ENCODE peak calls at places on chromosomes 7 and 10, in six cellular contexts. K is iPS-NIHi11, G is C1 segment of cervical spinal cord, L is AG08395, Q is aorta, J is T-cell. E is an unnamed sample.
A peak's percentile ranks its signal among the peaks of the same experiment; 100 is the strongest.

GRCh38 chr7:74083928-74084721 is 521 bp downstream of the LIMK1 start:
- DNase-seq in K (peak; percentile 79), G (peak; percentile 31), L (peak; percentile 73), Q (peak; percentile 83), J (no peak), E (peak; percentile 34)

GRCh38 chr10:110609592-110609991 is 34.5 kb upstream of the RBM20 start:
- DNase-seq in K (no peak), G (no peak), L (no peak), Q (no peak), J (no peak), E (no peak)

GRCh38 chr10:32150532-32151101 is 94.4 kb upstream of the KIF5B start:
- DNase-seq in K (no peak), G (no peak), L (no peak), Q (no peak), J (no peak), E (no peak)

GRCh38 chr7:66153691-66154090 is 39.0 kb downstream of the CRCP start:
- DNase-seq in K (no peak), G (no peak), L (no peak), Q (peak; percentile 24), J (no peak), E (no peak)

GRCh38 chr10:102776779-102777417 is 33.1 kb downstream of the WBP1L start:
- DNase-seq in K (peak; percentile 80), G (peak; percentile 66), L (peak; percentile 96), Q (peak; percentile 87), J (no peak), E (peak; percentile 73)

GRCh38 chr10:121222842-121223241 is 371.7 kb downstream of the WDR11 start:
- DNase-seq in K (no peak), G (no peak), L (no peak), Q (no peak), J (no peak), E (no peak)

GRCh38 chr7:77536017-77536412 is 1.1 kb upstream of the PTPN12 start:
- DNase-seq in K (no peak), G (no peak), L (no peak), Q (no peak), J (no peak), E (no peak)

GRCh38 chr10:70672993-70673928 is 955 bp downstream of the ADAMTS14 start:
- DNase-seq in K (no peak), G (no peak), L (peak; percentile 94), Q (no peak), J (no peak), E (peak; percentile 53)

GRCh38 chr10:126840736-126841135 is 64.5 kb upstream of the DOCK1 start:
- DNase-seq in K (no peak), G (no peak), L (no peak), Q (no peak), J (no peak), E (no peak)

GRCh38 chr7:83148776-83149175 is 13.9 kb downstream of the PCLO start:
- DNase-seq in K (no peak), G (no peak), L (no peak), Q (no peak), J (no peak), E (no peak)

GRCh38 chr10:109892087-109892486 is 31.2 kb downstream of the XPNPEP1 start:
- DNase-seq in K (no peak), G (no peak), L (no peak), Q (no peak), J (no peak), E (no peak)

GRCh38 chr7:727104-727805 is at the start of gene PRKAR1B:
- DNase-seq in K (peak; percentile 84), G (no peak), L (no peak), Q (no peak), J (no peak), E (no peak)

GRCh38 chr10:61837748-61838055 is 63.8 kb upstream of the ARID5B start:
- DNase-seq in K (no peak), G (no peak), L (no peak), Q (no peak), J (no peak), E (no peak)

GRCh38 chr10:33123680-33124079 is 165.7 kb upstream of the ITGB1 start:
- DNase-seq in K (no peak), G (no peak), L (no peak), Q (no peak), J (no peak), E (no peak)

GRCh38 chr7:21690717-21691116 is 147.9 kb downstream of the DNAH11 start:
- DNase-seq in K (no peak), G (no peak), L (no peak), Q (no peak), J (no peak), E (no peak)

GRCh38 chr10:123991622-123992570 is 100.3 kb upstream of the CPXM2 start:
- DNase-seq in K (no peak), G (no peak), L (no peak), Q (peak; percentile 77), J (no peak), E (no peak)

GRCh38 chr7:51029586-51030230 is 247.0 kb upstream of the GRB10 start:
- DNase-seq in K (no peak), G (no peak), L (peak; percentile 76), Q (no peak), J (no peak), E (peak; percentile 64)

GRCh38 chr7:118286131-118286530 is 61.6 kb downstream of the ANKRD7 start:
- DNase-seq in K (no peak), G (no peak), L (no peak), Q (no peak), J (no peak), E (no peak)

GRCh38 chr7:128791121-128791967 is 424 bp upstream of the CCDC136 start:
- DNase-seq in K (peak; percentile 93), G (peak; percentile 54), L (peak; percentile 84), Q (peak; percentile 93), J (peak; percentile 76), E (peak; percentile 40)

GRCh38 chr10:114030140-114030539 is 13.5 kb upstream of the ADRB1 start:
- DNase-seq in K (no peak), G (no peak), L (no peak), Q (no peak), J (no peak), E (no peak)

GRCh38 chr10:79264942-79265341 is 82.3 kb upstream of the PPIF start:
- DNase-seq in K (peak; percentile 83), G (no peak), L (no peak), Q (no peak), J (no peak), E (no peak)

GRCh38 chr7:6516387-6516983 is 34.8 kb downstream of the GRID2IP start:
- DNase-seq in K (peak; percentile 78), G (peak; percentile 62), L (peak; percentile 79), Q (peak; percentile 89), J (peak; percentile 54), E (peak; percentile 72)

GRCh38 chr7:44143606-44144250 is 2.6 kb upstream of the MYL7 start:
- DNase-seq in K (no peak), G (no peak), L (no peak), Q (peak; percentile 64), J (no peak), E (no peak)

GRCh38 chr7:37065779-37066271 is 341.5 kb upstream of the AOAH start:
- DNase-seq in K (no peak), G (no peak), L (no peak), Q (no peak), J (no peak), E (no peak)

GRCh38 chr10:121450247-121450646 is 148.0 kb downstream of the FGFR2 start:
- DNase-seq in K (no peak), G (peak; percentile 6), L (no peak), Q (no peak), J (no peak), E (no peak)

GRCh38 chr7:21771906-21772610 is 173.6 kb downstream of the CDCA7L start:
- DNase-seq in K (peak; percentile 62), G (peak; percentile 38), L (no peak), Q (no peak), J (no peak), E (no peak)

GRCh38 chr7:157384301-157384700 is 47.5 kb downstream of the DNAJB6 start:
- DNase-seq in K (no peak), G (no peak), L (no peak), Q (peak; percentile 57), J (no peak), E (no peak)

GRCh38 chr10:98055875-98056516 is 25.6 kb upstream of the CRTAC1 start:
- DNase-seq in K (peak; percentile 78), G (no peak), L (no peak), Q (no peak), J (no peak), E (no peak)

GRCh38 chr10:99945286-99945685 is 64.5 kb downstream of the DNMBP start:
- DNase-seq in K (no peak), G (no peak), L (peak; percentile 80), Q (no peak), J (no peak), E (no peak)